ENCODE peak calls at places on chromosome 15, in ten cellular contexts. L is stomach, H is GM12878, C is transverse colon, S is ovary, Y is suprapubic skin, Q is esophagus muscularis mucosa, W is HepG2, J is sigmoid colon, X is K562. I is an unnamed sample.

GRCh38 chr15:90571063-90571541 is 41.4 kb downstream of the CRTC3 start:
- DNase-seq in S (no peak), W (no peak), J (no peak), X (peak; percentile 66), H (no peak), C (peak; percentile 74), Y (no peak), L (no peak), Q (no peak), I (peak; percentile 46)

GRCh38 chr15:90143176-90143655 is 40.9 kb upstream of the IDH2 start:
- DNase-seq in C (peak; percentile 85), X (peak; percentile 96), Y (no peak), S (peak; percentile 28), W (no peak), H (no peak), L (peak; percentile 89), J (peak; percentile 82), Q (no peak), I (no peak)

GRCh38 chr15:92803852-92804609 is 96.1 kb upstream of the CHD2 start:
- DNase-seq in H (peak; percentile 65), L (peak; percentile 60), J (peak; percentile 92), C (peak; percentile 79), W (peak; percentile 100), Q (peak; percentile 94), Y (peak; percentile 89), X (peak; percentile 86), S (peak; percentile 80), I (peak; percentile 56)

GRCh38 chr15:39643747-39644520 is 63.1 kb downstream of the THBS1 start:
- DNase-seq in L (no peak), S (no peak), Q (no peak), X (no peak), C (no peak), Y (no peak), H (no peak), J (no peak), W (no peak), I (no peak)

GRCh38 chr15:39180494-39180930 is 400.4 kb upstream of the THBS1 start:
- DNase-seq in X (no peak), L (no peak), J (no peak), Y (no peak), W (no peak), S (no peak), H (no peak), Q (no peak), C (no peak), I (no peak)

GRCh38 chr15:73844356-73844755 is 29.0 kb upstream of the TBC1D21 start:
- DNase-seq in C (no peak), Y (no peak), L (no peak), S (no peak), H (no peak), J (no peak), Q (no peak), X (no peak), W (no peak), I (no peak)

GRCh38 chr15:47384316-47384715 is 333.0 kb upstream of the SEMA6D start:
- DNase-seq in J (no peak), Q (no peak), L (no peak), H (no peak), Y (no peak), S (peak; percentile 55), W (no peak), X (no peak), C (no peak), I (no peak)

GRCh38 chr15:89749951-89750559 is 994 bp downstream of the MESP1 start:
- DNase-seq in S (no peak), Q (no peak), Y (no peak), J (no peak), H (no peak), X (no peak), W (no peak), L (peak; percentile 33), C (peak; percentile 30), I (no peak)

GRCh38 chr15:44532689-44533088 is 4.3 kb upstream of the EIF3J start:
- DNase-seq in W (no peak), H (no peak), J (no peak), S (no peak), L (no peak), Y (no peak), Q (no peak), C (no peak), X (no peak), I (no peak)

GRCh38 chr15:78004222-78004727 is 73.2 kb downstream of the TBC1D2B start:
- DNase-seq in Y (no peak), J (peak; percentile 63), L (no peak), W (no peak), S (no peak), X (no peak), C (no peak), Q (no peak), H (no peak), I (no peak)

GRCh38 chr15:55916666-55917409 is 76.6 kb downstream of the NEDD4 start:
- DNase-seq in Y (no peak), X (no peak), Q (no peak), C (no peak), L (no peak), S (no peak), H (no peak), J (no peak), W (no peak), I (no peak)

GRCh38 chr15:60520825-60521368 is 42.0 kb upstream of the ICE2 start:
- DNase-seq in Q (no peak), C (peak; percentile 81), L (peak; percentile 82), X (peak; percentile 54), S (peak; percentile 72), W (peak; percentile 63), H (no peak), J (no peak), Y (no peak), I (peak; percentile 77)

GRCh38 chr15:41507820-41508290 is 5.8 kb downstream of the LTK start:
- DNase-seq in L (peak; percentile 94), S (no peak), Y (no peak), X (no peak), J (no peak), C (peak; percentile 86), H (no peak), Q (no peak), W (no peak), I (no peak)
- H3K27me3 ChIP-seq in L (peaks cover 23% of the 10 kb centered on the region), S (peaks cover 4% of the 10 kb centered on the region), Y (peaks cover 49% of the 10 kb centered on the region), X (no peaks in the 10 kb centered on the region), J (peaks cover 21% of the 10 kb centered on the region), C (peaks cover 34% of the 10 kb centered on the region), H (peaks cover 7% of the 10 kb centered on the region), Q (peaks cover 27% of the 10 kb centered on the region), W (peaks cover 5% of the 10 kb centered on the region), I (peaks cover 66% of the 10 kb centered on the region)

DNA sequence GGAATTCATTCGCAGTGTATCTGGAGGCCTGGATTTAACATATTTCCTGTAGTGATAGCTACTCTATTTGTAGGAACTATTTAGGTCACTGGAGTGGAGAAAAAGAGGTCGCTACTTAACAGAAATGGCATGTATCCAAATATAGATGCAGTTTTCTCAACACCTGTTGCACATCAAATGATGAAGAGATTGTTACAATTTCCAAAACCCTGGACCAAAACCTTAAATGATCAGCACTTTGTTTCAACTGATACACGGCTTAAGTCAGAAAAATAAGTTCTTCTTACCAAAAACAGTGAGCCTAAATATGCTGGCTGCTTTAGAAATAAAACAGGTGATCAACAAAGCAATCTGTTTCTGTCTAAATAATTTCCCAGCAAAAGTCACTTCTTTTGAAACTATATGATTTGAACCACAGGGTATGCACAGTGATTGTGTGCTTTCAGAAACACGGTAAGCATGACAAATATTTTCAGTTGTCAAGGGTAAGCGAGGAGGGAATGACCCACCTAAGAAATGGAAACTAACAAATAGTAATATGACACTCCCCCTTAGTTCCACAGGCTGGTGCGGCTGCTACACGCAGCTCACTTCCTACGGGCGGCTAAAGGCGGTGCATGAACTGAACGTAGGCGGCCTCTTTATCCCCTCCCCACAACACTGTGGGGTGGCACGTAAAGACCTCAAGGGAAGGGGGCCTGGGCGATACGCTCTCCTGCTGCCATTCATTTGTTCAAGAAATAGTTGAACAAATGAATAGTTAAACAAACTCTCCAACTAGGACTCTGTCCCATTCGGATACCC is 1.1 kb downstream of the EHD4 start:
- DNase-seq in C (peak; percentile 72), W (peak; percentile 61), Q (no peak), L (peak; percentile 70), X (peak; percentile 60), J (peak; percentile 79), H (peak; percentile 89), Y (peak; percentile 80), S (peak; percentile 61), I (peak; percentile 43)
- TF ChIP-seq POLR2A in C (peak; percentile 70), W (peak; percentile 63), Q (no peak), L (no peak), X (no peak), J (no peak), H (peak; percentile 71), Y (no peak), S (no peak), I (no peak)

GRCh38 chr15:42493694-42494093 is 1.7 kb upstream of the SNAP23 start:
- DNase-seq in S (no peak), H (no peak), Q (no peak), J (no peak), C (no peak), Y (no peak), X (no peak), W (no peak), L (no peak), I (no peak)

GRCh38 chr15:42498212-42499038 is 3.0 kb downstream of the SNAP23 start:
- DNase-seq in W (no peak), C (no peak), S (no peak), Y (no peak), J (no peak), H (no peak), L (no peak), Q (no peak), X (no peak), I (no peak)

GRCh38 chr15:42491540-42492225 is 742 bp upstream of the ZNF106 start:
- DNase-seq in X (peak; percentile 36), J (no peak), S (no peak), W (peak; percentile 27), L (no peak), Y (no peak), C (no peak), H (no peak), Q (no peak), I (no peak)

GRCh38 chr15:42495361-42496212 is at the start of gene SNAP23:
- DNase-seq in S (peak; percentile 93), J (peak; percentile 98), L (peak; percentile 96), C (peak; percentile 96), Y (peak; percentile 97), W (peak; percentile 94), H (peak; percentile 61), X (peak; percentile 97), Q (peak; percentile 98), I (peak; percentile 91)

DNA sequence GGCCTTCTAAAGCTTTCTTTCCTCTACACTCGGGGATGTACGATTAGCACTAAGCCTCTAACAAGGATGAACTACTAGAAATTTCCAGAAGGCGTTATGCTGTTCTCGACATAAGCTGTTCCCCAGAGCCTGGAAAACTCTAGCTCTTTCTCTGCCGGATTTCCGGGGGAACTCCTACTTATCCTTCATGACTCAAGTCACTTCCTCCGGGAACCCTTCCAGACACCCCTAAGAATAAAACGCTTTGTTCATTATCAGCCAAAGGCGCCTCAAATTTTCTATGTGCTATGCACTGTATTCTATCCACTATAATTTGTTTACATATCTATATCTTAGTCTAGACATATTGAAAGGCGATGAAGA is 455 bp upstream of the SNAP23 start:
- DNase-seq in H (no peak), L (peak; percentile 47), C (peak; percentile 57), Q (no peak), Y (no peak), W (peak; percentile 34), X (peak; percentile 12), J (peak; percentile 74), S (peak; percentile 48), I (no peak)
- TF ChIP-seq EP300 in H (no peak), L (no peak), C (no peak), Q (no peak), Y (no peak), W (no peak), X (peak; percentile 34), J (no peak), S (no peak), I (peak; percentile 81)

GRCh38 chr15:35555244-35555643 is 9.3 kb upstream of the DPH6 start:
- DNase-seq in S (no peak), L (no peak), J (no peak), Y (no peak), C (no peak), H (no peak), Q (no peak), W (no peak), X (no peak), I (no peak)
- H3K27me3 ChIP-seq in S (no peaks in the 10 kb centered on the region), L (no peaks in the 10 kb centered on the region), J (no peaks in the 10 kb centered on the region), Y (no peaks in the 10 kb centered on the region), C (no peaks in the 10 kb centered on the region), H (no peaks in the 10 kb centered on the region), Q (no peaks in the 10 kb centered on the region), W (no peaks in the 10 kb centered on the region), X (no peaks in the 10 kb centered on the region), I (no peaks in the 10 kb centered on the region)

I was measured in tibial nerve.